ENCODE peak calls at places on chromosomes 6 and 20, in five cellular contexts. One of them, this sample, is unnamed.

GRCh38 chr6:126682440-126682839 is 342.5 kb downstream of the CENPW start:
- DNase-seq in Kasumi-1: no peak
- DNase-seq in activated CD4-positive, alpha-beta T cell treated with anti-CD3 and anti-CD28 coated beads for 48 hours: no peak
- DNase-seq in GM23338: no peak
- DNase-seq in GM18507: no peak
- DNase-seq in this sample: peak

GRCh38 chr6:116397960-116398359 is 27.2 kb downstream of the DSE start:
- DNase-seq in GM23338: no peak
- DNase-seq in GM18507: no peak
- DNase-seq in Kasumi-1: no peak
- DNase-seq in activated CD4-positive, alpha-beta T cell treated with anti-CD3 and anti-CD28 coated beads for 48 hours: no peak
- DNase-seq in this sample: no peak

GRCh38 chr6:89564752-89565427 is 73.7 kb downstream of the LYRM2 start:
- DNase-seq in GM23338: no peak
- DNase-seq in activated CD4-positive, alpha-beta T cell treated with anti-CD3 and anti-CD28 coated beads for 48 hours: no peak
- DNase-seq in Kasumi-1: no peak
- DNase-seq in GM18507: no peak
- DNase-seq in this sample: no peak

GRCh38 chr6:11143394-11144371 is 32.2 kb upstream of the ERVFRD-1 start:
- DNase-seq in GM18507: no peak
- DNase-seq in Kasumi-1: peak
- DNase-seq in GM23338: no peak
- DNase-seq in activated CD4-positive, alpha-beta T cell treated with anti-CD3 and anti-CD28 coated beads for 48 hours: peak
- DNase-seq in this sample: peak

GRCh38 chr6:112389842-112390241 is 42.7 kb downstream of the RFPL4B start:
- DNase-seq in GM23338: no peak
- DNase-seq in GM18507: no peak
- DNase-seq in Kasumi-1: no peak
- DNase-seq in activated CD4-positive, alpha-beta T cell treated with anti-CD3 and anti-CD28 coated beads for 48 hours: no peak
- DNase-seq in this sample: no peak

GRCh38 chr6:141968632-141969031 is 164.1 kb upstream of the GJE1 start:
- DNase-seq in GM18507: no peak
- DNase-seq in Kasumi-1: no peak
- DNase-seq in activated CD4-positive, alpha-beta T cell treated with anti-CD3 and anti-CD28 coated beads for 48 hours: no peak
- DNase-seq in GM23338: no peak
- DNase-seq in this sample: no peak

GRCh38 chr6:158900614-158901312 is 81.6 kb upstream of the EZR start:
- DNase-seq in Kasumi-1: no peak
- DNase-seq in GM23338: no peak
- DNase-seq in activated CD4-positive, alpha-beta T cell treated with anti-CD3 and anti-CD28 coated beads for 48 hours: no peak
- DNase-seq in GM18507: no peak
- DNase-seq in this sample: no peak

GRCh38 chr6:82818727-82819126 is 246.9 kb downstream of the UBE3D start:
- DNase-seq in activated CD4-positive, alpha-beta T cell treated with anti-CD3 and anti-CD28 coated beads for 48 hours: no peak
- DNase-seq in GM18507: no peak
- DNase-seq in GM23338: no peak
- DNase-seq in Kasumi-1: no peak
- DNase-seq in this sample: no peak

GRCh38 chr20:44079968-44080560 is 106.9 kb downstream of the JPH2 start:
- DNase-seq in activated CD4-positive, alpha-beta T cell treated with anti-CD3 and anti-CD28 coated beads for 48 hours: no peak
- DNase-seq in Kasumi-1: no peak
- DNase-seq in GM18507: no peak
- DNase-seq in GM23338: no peak
- DNase-seq in this sample: no peak

GRCh38 chr6:94144807-94145206 is 725.4 kb upstream of the EPHA7 start:
- DNase-seq in activated CD4-positive, alpha-beta T cell treated with anti-CD3 and anti-CD28 coated beads for 48 hours: no peak
- DNase-seq in GM18507: no peak
- DNase-seq in GM23338: no peak
- DNase-seq in Kasumi-1: no peak
- DNase-seq in this sample: no peak

GRCh38 chr20:45322952-45323383 is 14.9 kb upstream of the MATN4 start:
- DNase-seq in GM18507: no peak
- DNase-seq in GM23338: no peak
- DNase-seq in Kasumi-1: peak
- DNase-seq in activated CD4-positive, alpha-beta T cell treated with anti-CD3 and anti-CD28 coated beads for 48 hours: no peak
- DNase-seq in this sample: peak

GRCh38 chr6:158810149-158811095 is 8.7 kb downstream of the EZR start:
- DNase-seq in GM18507: no peak
- DNase-seq in activated CD4-positive, alpha-beta T cell treated with anti-CD3 and anti-CD28 coated beads for 48 hours: no peak
- DNase-seq in GM23338: no peak
- DNase-seq in Kasumi-1: no peak
- DNase-seq in this sample: no peak

GRCh38 chr20:23265226-23265625 is 85.4 kb upstream of the NXT1 start:
- DNase-seq in activated CD4-positive, alpha-beta T cell treated with anti-CD3 and anti-CD28 coated beads for 48 hours: no peak
- DNase-seq in GM18507: no peak
- DNase-seq in GM23338: no peak
- DNase-seq in Kasumi-1: no peak
- DNase-seq in this sample: peak

GRCh38 chr6:119620846-119621570 is 271.4 kb upstream of the MAN1A1 start:
- DNase-seq in activated CD4-positive, alpha-beta T cell treated with anti-CD3 and anti-CD28 coated beads for 48 hours: no peak
- DNase-seq in GM18507: no peak
- DNase-seq in Kasumi-1: no peak
- DNase-seq in GM23338: no peak
- DNase-seq in this sample: no peak

GRCh38 chr20:37777556-37777955 is 83.7 kb downstream of the CTNNBL1 start:
- DNase-seq in Kasumi-1: no peak
- DNase-seq in activated CD4-positive, alpha-beta T cell treated with anti-CD3 and anti-CD28 coated beads for 48 hours: no peak
- DNase-seq in GM23338: no peak
- DNase-seq in GM18507: no peak
- DNase-seq in this sample: no peak

GRCh38 chr6:42302441-42302840 is 84.8 kb upstream of the MRPS10 start:
- DNase-seq in activated CD4-positive, alpha-beta T cell treated with anti-CD3 and anti-CD28 coated beads for 48 hours: no peak
- DNase-seq in Kasumi-1: no peak
- DNase-seq in GM23338: no peak
- DNase-seq in GM18507: no peak
- DNase-seq in this sample: no peak